ENCODE peak calls at places on chromosomes 6 and 20, in nine cellular contexts. U, E, Y, R, D, Z, O, C and N are unnamed samples.

GRCh38 chr6:33073431-33073871 is at the start of gene HLA-DPA1:
- DNase-seq in U (peak), E (no peak), Y (no peak), R (no peak), D (peak), Z (peak), O (no peak), C (no peak), N (no peak)

GRCh38 chr20:38260378-38261053 is at the start of gene KIAA1755:
- DNase-seq in U (peak), E (no peak), Y (peak), R (no peak), D (no peak), Z (no peak), O (no peak), C (peak), N (peak)

GRCh38 chr6:32665621-32666140 is 776 bp downstream of the HLA-DQB1 start:
- DNase-seq in U (no peak), E (no peak), Y (no peak), R (no peak), D (no peak), Z (no peak), O (no peak), C (no peak), N (no peak)

GRCh38 chr6:161949531-161949930 is 675.7 kb upstream of the AGPAT4 start:
- DNase-seq in U (no peak), E (no peak), Y (no peak), R (no peak), D (no peak), Z (no peak), O (no peak), C (no peak), N (no peak)

GRCh38 chr6:69948479-69949114 is 82.2 kb downstream of the COL19A1 start:
- DNase-seq in U (no peak), E (no peak), Y (no peak), R (no peak), D (no peak), Z (no peak), O (no peak), C (no peak), N (no peak)

GRCh38 chr20:56989516-56989915 is 276.9 kb downstream of the BMP7 start:
- DNase-seq in U (no peak), E (no peak), Y (no peak), R (no peak), D (no peak), Z (no peak), O (no peak), C (no peak), N (no peak)

GRCh38 chr6:122654016-122654415 is 43.8 kb downstream of the PKIB start:
- DNase-seq in U (no peak), E (no peak), Y (no peak), R (no peak), D (no peak), Z (peak), O (no peak), C (no peak), N (no peak)

GRCh38 chr6:140436023-140436811 is 1061.8 kb upstream of the CITED2 start:
- DNase-seq in U (no peak), E (no peak), Y (peak), R (peak), D (no peak), Z (peak), O (no peak), C (no peak), N (no peak)

GRCh38 chr6:100775667-100776066 is 105.5 kb downstream of the ASCC3 start:
- DNase-seq in U (no peak), E (no peak), Y (no peak), R (no peak), D (no peak), Z (peak), O (peak), C (no peak), N (no peak)

GRCh38 chr20:63567382-63568169 is 6.5 kb downstream of the HELZ2 start:
- DNase-seq in U (no peak), E (no peak), Y (no peak), R (no peak), D (peak), Z (no peak), O (no peak), C (no peak), N (no peak)

GRCh38 chr20:63565699-63566335 is 8.2 kb downstream of the HELZ2 start:
- DNase-seq in U (no peak), E (no peak), Y (no peak), R (no peak), D (no peak), Z (no peak), O (no peak), C (no peak), N (no peak)

GRCh38 chr20:63568170-63568981 is 5.7 kb downstream of the HELZ2 start:
- DNase-seq in U (no peak), E (no peak), Y (no peak), R (no peak), D (no peak), Z (no peak), O (no peak), C (no peak), N (no peak)

GRCh38 chr20:63566395-63567131 is 7.5 kb downstream of the HELZ2 start:
- DNase-seq in U (no peak), E (no peak), Y (no peak), R (no peak), D (no peak), Z (no peak), O (no peak), C (no peak), N (no peak)

GRCh38 chr20:63567132-63567381 is 7.0 kb downstream of the HELZ2 start:
- DNase-seq in U (no peak), E (no peak), Y (no peak), R (no peak), D (no peak), Z (no peak), O (no peak), C (no peak), N (no peak)
- TF ChIP-seq CTCF in U (no peak), E (no peak), Y (no peak), R (no peak), D (no peak), Z (no peak), O (no peak), C (no peak), N (no peak)

GRCh38 chr6:66423047-66423446 is 716.0 kb upstream of the EYS start:
- DNase-seq in U (no peak), E (no peak), Y (no peak), R (no peak), D (no peak), Z (no peak), O (no peak), C (no peak), N (no peak)

GRCh38 chr6:66418906-66419305 is 711.9 kb upstream of the EYS start:
- DNase-seq in U (no peak), E (no peak), Y (no peak), R (no peak), D (no peak), Z (no peak), O (no peak), C (no peak), N (no peak)

DNA sequence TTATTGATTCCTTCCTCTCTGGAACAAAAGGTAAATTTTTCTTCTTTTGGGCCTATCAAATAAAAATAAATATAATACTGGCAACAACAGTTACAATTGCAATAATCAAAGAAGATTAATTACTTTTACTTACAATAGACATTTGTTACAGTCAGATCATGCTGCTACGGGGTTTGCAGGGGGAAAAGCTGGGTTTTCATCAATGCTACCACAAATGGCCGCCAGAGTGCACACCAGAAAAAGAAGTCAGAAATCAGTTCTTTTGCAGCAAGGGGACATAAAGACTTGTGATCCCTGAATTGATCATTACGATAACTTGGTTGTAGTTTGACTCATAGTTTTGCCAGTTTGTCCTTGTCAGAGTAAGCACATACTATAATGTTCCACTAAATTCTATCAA is 714.5 kb upstream of the EYS start:
- DNase-seq in U (peak), E (no peak), Y (peak), R (no peak), D (no peak), Z (no peak), O (peak), C (peak), N (no peak)
- TF ChIP-seq CTCF in U (no peak), E (peak), Y (peak), R (peak), D (no peak), Z (no peak), O (peak), C (peak), N (peak)

GRCh38 chr6:144809120-144809519 is 524.0 kb downstream of the UTRN start:
- DNase-seq in U (no peak), E (no peak), Y (no peak), R (no peak), D (no peak), Z (no peak), O (no peak), C (no peak), N (no peak)
- TF ChIP-seq CTCF in U (no peak), E (no peak), Y (no peak), R (no peak), D (no peak), Z (no peak), O (no peak), C (no peak), N (no peak)

DNA sequence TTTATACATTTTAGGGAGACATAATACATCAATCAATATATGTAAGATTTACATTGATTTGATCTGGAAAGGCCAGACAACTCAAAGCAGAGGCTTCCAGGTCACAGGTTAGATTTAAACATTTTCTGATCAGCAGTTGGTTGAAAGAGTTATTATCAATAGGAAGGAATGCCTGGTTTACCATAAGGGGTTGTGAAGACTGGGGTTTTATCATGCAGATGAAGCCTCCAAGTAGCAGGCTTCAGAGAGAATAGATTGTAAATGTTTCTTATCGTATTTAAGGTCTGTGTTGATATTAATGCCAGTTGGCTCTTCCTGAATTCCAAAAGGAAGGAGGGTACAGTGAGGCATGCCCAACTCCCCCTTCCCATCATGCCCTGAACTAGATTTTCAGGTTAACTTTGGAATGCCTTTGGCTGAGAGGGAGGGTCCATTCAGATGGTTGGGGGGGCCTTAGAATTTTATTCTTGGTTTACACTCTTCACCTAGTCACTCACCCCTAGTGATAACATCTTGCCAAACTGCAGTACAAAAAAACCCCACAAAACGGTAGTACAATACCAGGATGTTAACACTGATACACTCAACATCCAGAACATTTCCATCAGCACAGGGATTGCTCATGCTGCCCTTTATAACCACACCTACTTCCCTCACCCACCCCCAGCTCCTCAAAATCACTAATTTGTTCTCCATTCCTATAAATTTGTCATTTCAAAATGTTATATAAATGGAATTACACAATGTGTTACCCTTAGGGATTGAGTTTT is 259.6 kb upstream of the PLN start:
- DNase-seq in U (no peak), E (no peak), Y (no peak), R (no peak), D (no peak), Z (peak), O (no peak), C (no peak), N (no peak)
- TF ChIP-seq CTCF in U (no peak), E (no peak), Y (no peak), R (peak), D (no peak), Z (peak), O (no peak), C (no peak), N (no peak)